ENCODE peak calls at places on chromosomes 5 and 9, in nine cellular contexts. W is transverse colon, G is H1, M is SK-N-SH, O is GM12878, E is ovary, C is tibial nerve, I is stomach, T is HepG2. L is an unnamed sample.

GRCh38 chr5:42840842-42841574 is 29.3 kb upstream of the SELENOP start:
- DNase-seq in M (no peak), T (no peak), I (no peak), O (no peak), C (no peak), G (no peak), W (no peak), E (no peak), L (no peak)

GRCh38 chr5:59543826-59544442 is 349.6 kb downstream of the PDE4D start:
- DNase-seq in M (no peak), T (no peak), O (no peak), I (no peak), W (peak), C (no peak), E (no peak), G (no peak), L (peak)

GRCh38 chr9:128633057-128633456 is 23.6 kb downstream of the DYNC2I2 start:
- DNase-seq in O (no peak), E (no peak), M (no peak), G (no peak), I (no peak), W (no peak), C (no peak), T (no peak), L (no peak)

GRCh38 chr9:78821126-78821822 is 524.3 kb downstream of the PSAT1 start:
- DNase-seq in O (no peak), M (peak), T (peak), G (no peak), I (no peak), E (no peak), W (no peak), C (no peak), L (peak)

GRCh38 chr5:80784451-80784850 is 129.7 kb upstream of the DHFR start:
- DNase-seq in I (no peak), C (no peak), M (no peak), T (no peak), E (no peak), W (no peak), G (no peak), O (no peak), L (no peak)

GRCh38 chr5:59021837-59022514 is 439.1 kb downstream of the RAB3C start:
- DNase-seq in G (no peak), E (no peak), T (no peak), C (no peak), I (peak), W (peak), M (no peak), O (no peak), L (no peak)

GRCh38 chr9:133752739-133753446 is 14.7 kb upstream of the SARDH start:
- DNase-seq in M (no peak), E (no peak), T (peak), I (no peak), O (no peak), G (peak), C (no peak), W (no peak), L (no peak)

GRCh38 chr9:98998441-98999151 is 54.9 kb downstream of the COL15A1 start:
- DNase-seq in O (no peak), M (peak), E (peak), I (peak), T (peak), W (peak), C (peak), G (peak), L (peak)

GRCh38 chr9:128216781-128217553 is 13.8 kb downstream of the DNM1 start:
- DNase-seq in W (no peak), O (no peak), M (peak), C (no peak), T (no peak), I (no peak), E (no peak), G (no peak), L (no peak)

GRCh38 chr5:149271195-149271716 is 403 bp upstream of the AFAP1L1 start:
- DNase-seq in W (no peak), E (no peak), M (no peak), T (peak), I (no peak), G (peak), C (peak), O (no peak), L (peak)

GRCh38 chr9:114902773-114903589 is 27.4 kb downstream of the TNFSF8 start:
- DNase-seq in E (no peak), T (no peak), C (no peak), W (no peak), M (no peak), O (no peak), I (no peak), G (no peak), L (no peak)

GRCh38 chr9:36764364-36765076 is 191.8 kb downstream of the MELK start:
- DNase-seq in T (no peak), G (no peak), M (no peak), C (no peak), O (no peak), W (no peak), E (no peak), I (no peak), L (peak)

GRCh38 chr5:151571270-151572173 is 19.6 kb downstream of the FAT2 start:
- DNase-seq in G (no peak), T (no peak), E (no peak), C (no peak), M (no peak), W (no peak), I (no peak), O (no peak), L (no peak)

DNA sequence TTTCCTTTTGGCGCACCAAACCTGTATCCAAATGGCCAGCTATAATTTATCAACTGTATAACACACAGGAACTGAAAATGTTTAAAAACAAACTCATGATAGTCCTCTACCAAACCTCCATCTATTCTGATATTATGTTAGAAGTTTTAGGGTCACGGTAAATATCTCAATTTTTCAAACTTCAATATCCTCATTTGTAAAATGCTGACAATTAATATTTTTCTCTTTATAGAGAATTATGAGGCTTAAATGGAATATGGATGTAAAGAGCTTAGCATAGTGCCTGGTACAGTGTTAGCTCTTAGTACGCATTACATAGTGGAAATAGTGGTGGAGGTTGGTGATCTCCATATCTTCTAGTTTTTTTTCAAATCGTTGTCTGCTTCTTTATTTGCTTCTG is 917.6 kb downstream of the TLE4 start:
- DNase-seq in C (no peak), W (no peak), G (no peak), E (no peak), M (no peak), O (no peak), T (no peak), I (no peak), L (no peak)
- TF ChIP-seq EP300 in C (no peak), W (no peak), G (no peak), E (no peak), M (no peak), O (no peak), T (no peak), I (no peak), L (no peak)

GRCh38 chr5:67773439-67773988 is 442.0 kb upstream of the PIK3R1 start:
- DNase-seq in O (no peak), I (no peak), M (no peak), T (peak), C (no peak), E (no peak), W (peak), G (no peak), L (no peak)
- TF ChIP-seq EP300 in O (no peak), I (no peak), M (no peak), T (no peak), C (peak), E (no peak), W (no peak), G (no peak), L (no peak)

DNA sequence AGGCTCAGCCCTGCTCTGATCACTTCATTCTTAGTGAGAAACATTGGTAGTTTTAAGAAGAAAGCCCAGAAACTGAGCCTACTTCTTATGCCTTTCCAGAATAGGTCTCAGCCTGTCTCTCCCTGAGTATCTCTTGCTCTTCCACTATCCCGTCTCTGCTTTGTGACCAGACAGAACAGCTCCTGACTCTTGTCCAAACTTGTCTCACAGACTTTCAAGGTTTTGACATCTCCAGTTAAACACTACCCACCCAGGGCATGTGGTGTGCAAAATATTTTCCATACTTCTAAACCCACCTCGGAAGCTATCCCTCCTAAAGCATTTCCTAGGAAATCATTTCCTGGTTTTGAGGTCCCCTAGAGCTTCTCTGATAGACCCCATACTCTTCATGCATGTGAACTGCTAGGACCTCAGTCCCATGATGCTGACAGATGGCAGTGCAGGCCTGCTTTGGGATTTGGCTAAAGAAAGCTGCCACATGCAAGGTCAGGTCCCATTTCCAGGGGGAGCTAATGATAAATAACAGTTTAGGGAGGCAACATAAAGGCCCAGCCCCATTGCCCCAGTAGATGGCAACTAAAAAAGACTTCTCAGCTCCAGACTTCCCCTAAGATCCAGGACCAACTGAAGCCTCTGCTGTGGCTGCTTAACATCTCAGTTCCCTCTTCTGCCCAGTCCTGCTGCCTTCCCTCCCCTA is 211.5 kb downstream of the MED10 start:
- DNase-seq in I (no peak), W (no peak), G (no peak), T (no peak), M (no peak), C (no peak), E (no peak), O (no peak), L (no peak)
- TF ChIP-seq EP300 in I (no peak), W (no peak), G (no peak), T (no peak), M (no peak), C (no peak), E (no peak), O (no peak), L (no peak)

DNA sequence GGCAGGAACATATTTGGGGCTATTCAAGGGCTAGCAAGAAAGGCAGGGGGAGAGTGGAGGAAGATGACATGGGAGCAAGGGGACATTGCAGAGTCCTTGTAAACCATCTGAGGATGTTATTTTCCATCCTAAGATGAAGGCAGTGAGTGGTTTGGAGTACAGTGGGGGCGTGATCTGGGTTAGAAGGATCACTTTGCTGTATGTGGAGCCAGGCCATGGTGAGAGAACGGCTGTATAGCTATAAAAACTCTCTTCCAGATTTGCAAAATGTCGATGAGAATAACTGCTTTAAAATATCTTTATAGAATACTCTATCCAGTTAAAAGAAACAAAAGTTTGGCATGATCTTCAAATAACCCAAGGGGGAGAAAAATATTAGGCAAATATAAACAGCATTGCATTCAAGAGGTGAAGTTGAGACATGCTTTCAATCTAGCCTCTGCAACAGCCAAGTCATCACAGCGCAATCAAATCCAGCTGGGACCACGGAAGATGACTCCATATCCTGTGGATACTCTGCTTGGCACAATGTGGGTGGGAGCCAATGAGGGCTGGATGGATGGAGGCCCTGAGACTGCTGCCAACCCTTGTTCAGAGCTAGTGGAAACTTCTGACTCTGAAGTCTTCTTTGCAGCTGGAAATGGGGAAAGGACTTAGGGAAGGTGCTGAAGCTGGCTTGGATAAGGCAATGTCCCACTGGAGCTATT is 111.5 kb upstream of the BASP1 start:
- DNase-seq in T (no peak), M (no peak), I (no peak), E (no peak), O (no peak), G (no peak), C (no peak), W (no peak), L (no peak)
- TF ChIP-seq EP300 in T (no peak), M (peak), I (no peak), E (no peak), O (no peak), G (no peak), C (no peak), W (no peak), L (no peak)

GRCh38 chr5:32002755-32003154 is 171.4 kb downstream of the GOLPH3 start:
- DNase-seq in T (no peak), E (no peak), O (no peak), I (no peak), G (no peak), W (no peak), M (no peak), C (no peak), L (no peak)
- TF ChIP-seq EP300 in T (no peak), E (no peak), O (no peak), I (no peak), G (no peak), W (no peak), M (no peak), C (no peak), L (no peak)

DNA sequence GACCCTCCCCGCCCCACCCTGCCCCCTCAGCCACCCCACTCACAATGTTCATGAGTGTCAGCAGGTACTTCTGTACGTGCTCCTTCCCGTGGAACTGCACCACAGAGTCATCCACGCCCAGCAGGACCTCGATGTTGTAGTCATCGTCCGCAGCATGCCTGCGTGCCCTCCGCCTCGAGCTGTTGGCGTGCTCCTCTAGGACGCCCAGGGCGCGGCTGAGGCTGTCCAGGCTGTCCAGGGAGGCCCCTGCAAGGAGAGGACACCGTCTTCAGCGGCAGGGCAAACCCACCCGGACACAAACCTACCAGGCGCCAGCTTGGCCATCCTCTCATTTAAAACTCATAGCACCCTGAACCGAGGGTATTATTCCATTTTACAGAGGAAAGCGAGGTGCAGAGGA is 137.8 kb downstream of the ADAMTS2 start:
- DNase-seq in I (no peak), C (no peak), T (no peak), M (no peak), G (no peak), W (no peak), O (no peak), E (no peak), L (no peak)
- TF ChIP-seq EP300 in I (no peak), C (no peak), T (no peak), M (no peak), G (no peak), W (no peak), O (no peak), E (no peak), L (no peak)

DNA sequence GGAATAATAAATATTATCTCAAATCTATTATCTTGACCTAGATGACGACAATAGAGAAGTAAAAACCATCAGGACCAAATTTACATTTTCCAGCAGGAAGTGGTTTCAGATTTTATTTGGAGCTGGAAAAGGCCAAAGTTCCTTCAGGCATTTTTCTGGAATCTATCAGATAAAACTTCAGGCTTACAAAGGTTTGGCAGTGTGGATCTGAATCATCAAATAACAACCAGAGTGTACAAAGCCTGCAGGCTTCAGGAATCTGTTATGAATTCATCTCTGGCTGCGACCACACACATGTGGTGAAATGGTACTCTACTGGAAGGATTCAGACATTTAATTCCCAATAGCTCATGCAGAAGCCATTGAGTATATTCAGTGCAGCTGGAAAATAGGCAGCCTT is 726.4 kb upstream of the GRAMD2B start:
- DNase-seq in M (peak), C (peak), T (peak), W (no peak), I (no peak), O (no peak), E (no peak), G (no peak), L (no peak)
- TF ChIP-seq EP300 in M (peak), C (no peak), T (no peak), W (no peak), I (no peak), O (no peak), E (no peak), G (no peak), L (no peak)

L was measured in A549.